ENCODE peak calls at places on chromosome 10, in nine cellular contexts. B is spleen, G is Caco-2, C is RWPE1, S is lower lobe of right lung, R is heart left ventricle, V is HL-60, F is kidney epithelial cell, T is GM12864. A is an unnamed sample.

GRCh38 chr10:126097558-126098215 is 201.3 kb downstream of the FANK1 start:
- DNase-seq in B (no peak), G (no peak), C (peak; percentile 26), S (no peak), R (no peak), V (no peak), F (no peak), T (no peak), A (no peak)

GRCh38 chr10:115762029-115762428 is 511.0 kb downstream of the GFRA1 start:
- DNase-seq in B (no peak), G (no peak), C (no peak), S (no peak), R (no peak), V (no peak), F (no peak), T (no peak), A (no peak)

GRCh38 chr10:69963178-69963834 is 89.3 kb upstream of the MACROH2A2 start:
- DNase-seq in B (no peak), G (no peak), C (no peak), S (no peak), R (no peak), V (no peak), F (no peak), T (no peak), A (no peak)

GRCh38 chr10:43076876-43077420 is at the start of gene RET:
- DNase-seq in B (no peak), G (no peak), C (peak; percentile 51), S (no peak), R (peak; percentile 47), V (peak; percentile 51), F (no peak), T (no peak), A (no peak)

GRCh38 chr10:15136960-15137359 is 31.5 kb downstream of the NMT2 start:
- DNase-seq in B (no peak), G (no peak), C (no peak), S (no peak), R (no peak), V (no peak), F (no peak), T (no peak), A (no peak)

GRCh38 chr10:103752680-103753248 is 102.6 kb downstream of the SH3PXD2A start:
- DNase-seq in B (no peak), G (no peak), C (no peak), S (no peak), R (no peak), V (peak; percentile 29), F (no peak), T (no peak), A (no peak)

GRCh38 chr10:48504141-48504885 is 100.6 kb downstream of the ARHGAP22 start:
- DNase-seq in B (peak; percentile 51), G (peak; percentile 35), C (no peak), S (no peak), R (no peak), V (no peak), F (no peak), T (no peak), A (peak; percentile 57)

GRCh38 chr10:43945908-43946307 is 297.2 kb upstream of the ZNF32 start:
- DNase-seq in B (no peak), G (no peak), C (no peak), S (no peak), R (no peak), V (no peak), F (no peak), T (no peak), A (no peak)

GRCh38 chr10:49562893-49563292 is 24.0 kb upstream of the ERCC6 start:
- DNase-seq in B (no peak), G (no peak), C (no peak), S (no peak), R (no peak), V (no peak), F (no peak), T (no peak), A (no peak)

GRCh38 chr10:97943294-97943693 is 87.1 kb downstream of the CRTAC1 start:
- DNase-seq in B (no peak), G (no peak), C (no peak), S (no peak), R (no peak), V (no peak), F (no peak), T (no peak), A (no peak)

GRCh38 chr10:15462253-15462885 is 91.3 kb upstream of the FAM171A1 start:
- DNase-seq in B (no peak), G (no peak), C (no peak), S (no peak), R (no peak), V (no peak), F (no peak), T (no peak), A (no peak)

GRCh38 chr10:132364594-132364970 is 32.4 kb upstream of the PWWP2B start:
- DNase-seq in B (peak; percentile 61), G (peak; percentile 21), C (no peak), S (peak; percentile 53), R (no peak), V (no peak), F (no peak), T (no peak), A (no peak)

GRCh38 chr10:12720217-12720981 is 281.1 kb downstream of the CCDC3 start:
- DNase-seq in B (no peak), G (peak; percentile 91), C (peak; percentile 78), S (peak; percentile 93), R (peak; percentile 50), V (no peak), F (peak; percentile 94), T (no peak), A (peak; percentile 87)

GRCh38 chr10:130686680-130687300 is 550.6 kb downstream of the GLRX3 start:
- DNase-seq in B (no peak), G (no peak), C (peak; percentile 26), S (no peak), R (no peak), V (no peak), F (no peak), T (no peak), A (no peak)
- TF ChIP-seq CTCF in B (peak; percentile 34), G (peak; percentile 9), C (no peak), S (peak; percentile 21), R (peak; percentile 33), V (no peak), F (no peak), T (no peak), A (no peak)

GRCh38 chr10:86334515-86335085 is 32.0 kb downstream of the GRID1 start:
- DNase-seq in B (peak; percentile 51), G (peak; percentile 38), C (peak; percentile 43), S (peak; percentile 46), R (no peak), V (no peak), F (no peak), T (no peak), A (no peak)
- TF ChIP-seq CTCF in B (no peak), G (peak; percentile 36), C (no peak), S (peak; percentile 10), R (no peak), V (no peak), F (no peak), T (no peak), A (no peak)

DNA sequence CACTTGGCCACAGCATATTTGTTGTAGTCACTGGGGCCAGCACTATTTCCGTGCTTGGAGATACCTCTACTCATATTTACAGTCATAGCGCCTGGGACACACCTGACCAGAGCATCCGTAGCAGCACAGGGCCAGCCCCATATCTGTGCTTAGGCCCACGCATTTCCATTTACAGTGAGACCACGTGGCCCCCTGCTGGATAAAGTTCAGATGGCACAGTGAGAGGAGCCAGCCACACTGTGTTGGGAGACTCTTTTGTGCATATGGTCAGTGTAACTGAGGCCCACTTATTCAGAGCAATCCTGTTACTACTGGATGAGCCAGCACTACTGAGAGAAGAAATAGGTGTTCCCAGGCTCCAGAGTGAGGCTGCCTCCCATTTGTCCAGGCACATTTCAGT is 455.3 kb downstream of the REEP3 start:
- DNase-seq in B (no peak), G (peak; percentile 67), C (peak; percentile 11), S (peak; percentile 53), R (no peak), V (peak; percentile 54), F (no peak), T (peak; percentile 24), A (no peak)
- TF ChIP-seq CTCF in B (peak; percentile 57), G (peak; percentile 90), C (no peak), S (peak; percentile 60), R (peak; percentile 41), V (peak; percentile 56), F (peak; percentile 65), T (peak; percentile 83), A (no peak)

GRCh38 chr10:73217628-73218027 is 29.4 kb downstream of the DNAJC9 start:
- DNase-seq in B (no peak), G (no peak), C (no peak), S (no peak), R (no peak), V (no peak), F (no peak), T (no peak), A (no peak)

GRCh38 chr10:73218466-73219191 is 28.4 kb downstream of the DNAJC9 start:
- DNase-seq in B (no peak), G (no peak), C (peak; percentile 13), S (no peak), R (no peak), V (peak; percentile 20), F (no peak), T (no peak), A (no peak)

GRCh38 chr10:73219384-73219783 is 27.7 kb downstream of the DNAJC9 start:
- DNase-seq in B (no peak), G (no peak), C (no peak), S (no peak), R (no peak), V (no peak), F (no peak), T (no peak), A (no peak)

GRCh38 chr10:73211106-73211811 is 35.8 kb downstream of the DNAJC9 start:
- DNase-seq in B (no peak), G (no peak), C (no peak), S (no peak), R (no peak), V (no peak), F (no peak), T (no peak), A (no peak)

GRCh38 chr10:73215749-73216148 is 31.3 kb downstream of the DNAJC9 start:
- DNase-seq in B (no peak), G (no peak), C (no peak), S (no peak), R (no peak), V (no peak), F (no peak), T (no peak), A (no peak)
- TF ChIP-seq CTCF in B (no peak), G (no peak), C (no peak), S (no peak), R (no peak), V (no peak), F (no peak), T (no peak), A (no peak)

DNA sequence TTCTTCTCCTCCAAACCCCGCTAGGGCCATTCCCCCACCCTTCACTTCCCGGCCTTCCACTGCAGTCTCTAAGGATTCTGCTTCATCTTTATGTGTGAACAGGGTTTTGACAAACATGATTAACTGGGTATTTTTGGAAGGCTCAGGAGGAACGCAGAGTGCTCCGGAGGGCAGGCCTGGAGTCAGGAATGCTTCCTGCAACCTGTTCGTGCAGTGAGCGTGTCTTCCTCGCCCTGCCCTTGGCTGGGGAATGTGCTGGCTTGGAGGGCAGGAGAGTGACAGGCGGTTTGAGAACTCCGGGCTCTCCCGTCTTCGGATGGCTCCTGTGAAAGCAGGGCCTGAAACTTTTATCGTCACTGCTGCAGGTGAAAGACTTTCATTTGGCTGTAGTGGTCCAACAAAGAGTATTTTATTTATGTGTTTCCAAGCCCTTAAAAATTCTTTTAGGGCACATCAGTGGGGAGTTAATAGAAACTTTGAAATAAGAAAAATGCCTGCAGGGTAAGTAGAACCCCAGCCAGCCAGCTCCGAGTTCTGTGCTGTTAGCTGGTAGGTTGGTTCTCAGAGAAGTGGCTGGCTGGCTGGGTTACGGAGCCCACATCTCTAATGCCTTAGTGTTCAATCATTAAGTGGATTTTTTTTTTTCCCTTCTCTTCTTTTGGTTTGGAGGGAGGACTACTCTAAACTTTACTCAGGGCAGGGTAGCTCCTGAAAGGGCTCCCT is 51.0 kb downstream of the TCF7L2 start:
- DNase-seq in B (no peak), G (peak; percentile 48), C (peak; percentile 82), S (peak; percentile 58), R (no peak), V (no peak), F (no peak), T (no peak), A (no peak)
- TF ChIP-seq CTCF in B (no peak), G (peak; percentile 21), C (no peak), S (no peak), R (peak; percentile 29), V (no peak), F (peak; percentile 40), T (no peak), A (no peak)

A was measured in coronary artery.